ENCODE peak calls at places on chromosomes 4 and X, in five cellular contexts. Q is CD4-positive, alpha-beta T cell; S is HL-60; P is effector memory CD4-positive, alpha-beta T cell; B is stomach. F is an unnamed sample.

GRCh38 chrX:16730450-16730849 is 11.0 kb downstream of the SYAP1 start:
- DNase-seq in B (no peak), P (no peak), S (no peak), Q (no peak), F (no peak)

GRCh38 chr4:32824321-32824720 is 2104.2 kb downstream of the PCDH7 start:
- DNase-seq in Q (no peak), B (no peak), P (no peak), S (no peak), F (no peak)

GRCh38 chr4:40788338-40788737 is 38.6 kb downstream of the NSUN7 start:
- DNase-seq in Q (no peak), P (no peak), S (no peak), B (no peak), F (no peak)

GRCh38 chr4:8099981-8100464 is 58.6 kb downstream of the ABLIM2 start:
- DNase-seq in Q (no peak), P (no peak), S (no peak), B (no peak), F (no peak)

GRCh38 chr4:53529025-53529424 is 62.3 kb downstream of the LNX1 start:
- DNase-seq in B (no peak), P (no peak), S (no peak), Q (no peak), F (no peak)

GRCh38 chr4:15600176-15600575 is 55.0 kb downstream of the FBXL5 start:
- DNase-seq in P (no peak), Q (no peak), S (no peak), B (no peak), F (no peak)

GRCh38 chr4:22483551-22483981 is 32.3 kb downstream of the ADGRA3 start:
- DNase-seq in Q (no peak), P (no peak), B (no peak), S (no peak), F (no peak)

GRCh38 chrX:106898462-106898861 is 4.7 kb downstream of the RIPPLY1 start:
- DNase-seq in Q (no peak), P (no peak), S (peak), B (no peak), F (no peak)

GRCh38 chr4:102759835-102760644 is 728 bp downstream of the MANBA start:
- DNase-seq in B (peak), Q (no peak), S (peak), P (no peak), F (no peak)

GRCh38 chr4:1784789-1785591 is 8.1 kb upstream of the FGFR3 start:
- DNase-seq in Q (no peak), S (no peak), P (no peak), B (no peak), F (no peak)

GRCh38 chr4:39348371-39349265 is 17.5 kb downstream of the RFC1 start:
- DNase-seq in P (no peak), S (no peak), B (no peak), Q (no peak), F (no peak)

GRCh38 chrX:155094468-155095061 is 23.3 kb downstream of the BRCC3 start:
- DNase-seq in B (no peak), P (no peak), S (no peak), Q (no peak), F (no peak)

GRCh38 chr4:184330008-184330400 is 112.3 kb upstream of the ENPP6 start:
- DNase-seq in Q (no peak), S (no peak), B (no peak), P (no peak), F (no peak)

GRCh38 chrX:10514891-10515290 is 105.5 kb downstream of the MID1 start:
- DNase-seq in Q (no peak), B (no peak), P (no peak), S (no peak), F (no peak)

GRCh38 chr4:139913398-139913990 is 240.5 kb downstream of the MAML3 start:
- DNase-seq in P (no peak), S (no peak), Q (no peak), B (peak), F (no peak)

GRCh38 chrX:45699158-45699557 is 498.5 kb upstream of the DIPK2B start:
- DNase-seq in Q (no peak), B (no peak), P (no peak), S (no peak), F (no peak)

GRCh38 chr4:16916719-16917337 is 18.4 kb upstream of the LDB2 start:
- DNase-seq in B (peak), Q (peak), S (peak), P (peak), F (no peak)

GRCh38 chr4:112735474-112735951 is 98.6 kb downstream of the LARP7 start:
- DNase-seq in S (no peak), B (no peak), Q (no peak), P (no peak), F (no peak)

GRCh38 chrX:86002076-86002896 is 45.1 kb downstream of the CHM start:
- DNase-seq in S (no peak), P (no peak), B (peak), Q (no peak), F (no peak)

GRCh38 chrX:144334577-144334976 is 450.7 kb downstream of the UBE2NL start:
- DNase-seq in B (no peak), Q (no peak), P (no peak), S (no peak), F (no peak)

GRCh38 chrX:41148553-41148952 is 63.3 kb downstream of the USP9X start:
- DNase-seq in Q (no peak), B (no peak), P (no peak), S (no peak), F (no peak)
- H3K27ac ChIP-seq in Q (no peak), B (no peak), P (no peak), S (no peak), F (no peak)

GRCh38 chrX:151397741-151398070 is 700 bp downstream of the VMA21 start:
- DNase-seq in B (no peak), S (no peak), Q (no peak), P (no peak), F (no peak)
- H3K27ac ChIP-seq in B (peak), S (peak), Q (peak), P (peak), F (no peak)

DNA sequence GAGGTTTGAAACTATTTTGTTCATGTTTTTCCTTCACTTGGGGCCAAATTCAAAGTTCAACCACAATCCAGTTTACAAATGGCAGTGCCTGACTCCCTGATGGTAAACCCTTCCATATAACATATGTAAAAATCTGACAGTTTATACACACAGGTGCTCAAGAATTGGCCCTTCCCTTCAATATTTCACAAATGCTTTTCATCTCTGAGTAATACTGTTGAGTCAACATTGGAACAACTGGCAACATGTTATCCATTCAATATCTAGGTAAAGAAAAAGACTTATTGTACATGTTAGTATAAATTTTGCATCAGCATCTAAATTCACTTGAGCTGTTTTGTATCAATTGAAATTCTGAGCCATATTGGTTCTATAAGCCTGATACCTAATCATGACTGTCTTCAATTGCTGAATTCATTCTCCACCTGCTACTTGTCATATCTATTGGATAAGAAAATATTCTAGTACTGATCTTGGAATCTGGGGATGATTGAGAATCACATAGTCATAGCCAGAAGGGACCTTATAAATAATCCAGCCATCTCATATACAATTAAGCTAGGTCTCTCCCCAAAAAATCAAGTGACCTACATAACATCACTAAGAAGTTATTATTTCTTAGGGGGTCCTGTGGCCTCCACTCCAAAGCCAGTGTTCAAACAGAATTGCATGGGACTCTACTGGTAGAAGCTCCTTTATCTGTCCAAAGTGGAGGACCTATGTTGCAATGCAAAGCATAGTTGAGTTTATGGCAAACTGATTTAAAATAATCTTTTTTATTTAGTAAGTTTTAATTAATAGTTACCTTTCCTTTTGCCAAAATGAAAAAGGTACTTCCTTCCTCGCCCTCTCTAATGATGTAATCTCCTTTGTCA is 61.9 kb downstream of the PRKG2 start:
- DNase-seq in Q (no peak), S (no peak), B (no peak), P (no peak), F (no peak)
- H3K27ac ChIP-seq in Q (no peak), S (no peak), B (peak), P (no peak), F (no peak)

GRCh38 chrX:40465735-40466551 is 114.8 kb upstream of the ATP6AP2 start:
- DNase-seq in S (no peak), B (no peak), Q (no peak), P (no peak), F (no peak)

GRCh38 chrX:40470830-40471429 is 109.8 kb upstream of the ATP6AP2 start:
- DNase-seq in P (no peak), Q (no peak), S (no peak), B (no peak), F (no peak)

GRCh38 chrX:40469316-40469715 is 111.5 kb upstream of the ATP6AP2 start:
- DNase-seq in S (no peak), P (no peak), Q (no peak), B (no peak), F (no peak)

GRCh38 chrX:40471965-40472648 is 108.7 kb upstream of the ATP6AP2 start:
- DNase-seq in Q (peak), S (no peak), P (no peak), B (peak), F (peak)

DNA sequence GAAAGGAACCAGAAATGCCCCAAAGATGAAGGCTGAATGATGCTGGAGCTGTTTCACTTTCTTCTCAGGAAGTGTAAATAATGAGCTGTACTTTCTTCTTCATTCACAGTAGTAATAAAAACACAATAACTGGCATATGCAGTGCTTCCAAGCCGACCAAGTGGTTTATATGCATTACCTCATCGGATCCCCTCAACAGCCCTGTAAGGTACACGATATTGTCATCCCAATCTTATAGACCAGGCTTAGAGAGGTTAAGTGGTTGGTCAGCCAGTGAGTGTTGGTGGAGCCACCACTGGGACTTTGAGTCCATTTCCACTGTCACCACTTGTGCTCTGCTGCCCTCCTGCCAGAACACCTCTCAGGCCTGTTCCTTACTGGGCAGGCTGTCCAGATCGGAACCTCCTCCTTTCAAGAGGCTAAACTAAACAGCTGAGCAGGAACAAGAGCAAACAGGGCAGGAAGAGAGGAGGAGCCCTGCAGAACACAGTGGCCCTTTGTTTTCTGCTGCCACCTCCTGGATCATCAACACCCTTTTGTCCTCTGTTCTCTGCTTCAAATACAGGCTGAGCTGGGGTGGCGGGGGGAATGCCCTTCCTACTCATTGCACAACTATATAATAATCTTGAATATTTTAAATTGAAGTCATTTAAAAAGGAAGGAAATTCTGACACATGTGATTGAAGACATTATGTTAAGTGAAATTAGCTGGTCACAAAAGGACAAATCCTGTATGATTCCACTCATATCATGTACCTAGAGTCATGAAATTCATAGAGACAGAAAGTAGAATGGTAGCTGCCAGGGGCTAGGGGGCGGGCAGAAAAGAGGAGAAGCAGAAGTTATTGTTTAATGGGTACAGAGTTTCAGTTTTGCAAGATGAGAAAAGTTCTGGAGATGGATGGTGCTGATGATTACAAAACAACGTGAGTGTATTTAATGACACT is 112.5 kb upstream of the ATP6AP2 start:
- DNase-seq in P (no peak), B (peak), Q (peak), S (peak), F (peak)
- H3K27ac ChIP-seq in P (no peak), B (no peak), Q (no peak), S (peak), F (peak)

GRCh38 chr4:118836763-118837507 is 1.0 kb upstream of the SEC24D start:
- DNase-seq in B (no peak), P (no peak), S (no peak), Q (no peak), F (no peak)
- H3K27ac ChIP-seq in B (peak), P (peak), S (peak), Q (peak), F (no peak)

DNA sequence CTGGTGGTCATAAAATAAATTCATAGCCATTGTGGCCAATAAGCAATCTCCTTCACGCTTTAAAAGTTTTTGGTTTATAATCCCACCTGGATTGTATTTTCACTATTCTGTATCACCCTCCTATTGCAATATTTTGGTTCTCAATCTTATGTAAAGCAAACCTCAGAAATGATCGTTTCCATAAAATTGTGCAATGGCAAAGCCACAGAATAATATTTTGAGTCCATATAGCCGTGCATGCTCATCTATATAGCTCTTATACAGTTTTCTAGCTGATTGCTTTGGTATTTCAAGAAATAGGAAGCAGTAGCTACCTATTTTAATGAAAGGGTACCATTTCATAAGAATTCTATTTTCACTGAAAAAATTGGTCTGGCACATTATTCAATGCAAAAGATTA is 10.0 kb upstream of the HAND2 start:
- DNase-seq in P (no peak), B (no peak), Q (no peak), S (peak), F (no peak)
- H3K27ac ChIP-seq in P (no peak), B (no peak), Q (no peak), S (no peak), F (no peak)

GRCh38 chr4:123649248-123649643 is 252.7 kb downstream of the SPRY1 start:
- DNase-seq in Q (no peak), B (no peak), S (no peak), P (no peak), F (no peak)
- H3K27ac ChIP-seq in Q (no peak), B (peak), S (no peak), P (no peak), F (no peak)

F was measured in caudate nucleus.